ENCODE peak calls at places on chromosomes 3 and 15, in four cellular contexts. K is EL, F is NCI-H1105 treated with DMSO at 0.1 percent for 48 hours, Y is MV-4-11. C is an unnamed sample.

GRCh38 chr3:71046791-71047190 is 536.7 kb downstream of the FOXP1 start:
- DNase-seq in F (no peak), Y (no peak), K (no peak), C (no peak)

GRCh38 chr3:138946554-138947302 is at the start of the genes FOXL2 and FOXL2NB:
- DNase-seq in F (peak), K (peak), Y (peak), C (peak)

GRCh38 chr3:49182682-49183081 is 11.3 kb downstream of the KLHDC8B start:
- DNase-seq in K (no peak), F (no peak), Y (no peak), C (no peak)

GRCh38 chr3:129888739-129889138 is 4.8 kb downstream of the TMCC1 start:
- DNase-seq in K (peak), Y (peak), F (no peak), C (peak)

GRCh38 chr3:46845397-46845859 is 17.8 kb downstream of the MYL3 start:
- DNase-seq in F (no peak), K (peak), Y (no peak), C (peak)

GRCh38 chr3:126859415-126860246 is 123.3 kb upstream of the PLXNA1 start:
- DNase-seq in K (no peak), F (no peak), Y (no peak), C (no peak)

GRCh38 chr15:39792954-39793353 is 10.3 kb upstream of the FSIP1 start:
- DNase-seq in Y (no peak), F (no peak), K (no peak), C (no peak)

GRCh38 chr15:23564798-23565394 is 578 bp upstream of the MKRN3 start:
- DNase-seq in F (no peak), K (peak), Y (peak), C (no peak)

C was measured in AG08395.